ENCODE peak calls at places on chromosomes 3 and 15, in six cellular contexts. E is left lung, L is pancreas, B is body of pancreas, O is psoas muscle, Y is heart right ventricle. X is an unnamed sample.

GRCh38 chr15:59798605-59798917 is 109.4 kb upstream of the BNIP2 start:
- DNase-seq in O (no peak), B (no peak), E (no peak), Y (no peak), L (no peak), X (no peak)

GRCh38 chr3:79246875-79247274 is 520.9 kb downstream of the ROBO1 start:
- DNase-seq in E (no peak), Y (no peak), O (no peak), L (no peak), B (no peak), X (no peak)

GRCh38 chr3:30972449-30972848 is 78.0 kb upstream of the GADL1 start:
- DNase-seq in L (no peak), B (no peak), Y (no peak), O (no peak), E (no peak), X (no peak)

GRCh38 chr3:194476784-194477183 is 10.0 kb downstream of the ATP13A3 start:
- DNase-seq in O (no peak), B (no peak), E (no peak), Y (peak; percentile 31), L (no peak), X (no peak)

GRCh38 chr3:134056464-134056891 is 26.8 kb upstream of the SLCO2A1 start:
- DNase-seq in E (no peak), L (no peak), B (no peak), Y (no peak), O (no peak), X (no peak)

GRCh38 chr3:125280966-125281365 is 68.4 kb upstream of the SLC12A8 start:
- DNase-seq in E (no peak), B (no peak), O (no peak), L (no peak), Y (no peak), X (no peak)

GRCh38 chr15:90839187-90840071 is 29.0 kb upstream of the FURIN start:
- DNase-seq in Y (no peak), L (no peak), B (no peak), E (peak; percentile 81), O (no peak), X (no peak)

GRCh38 chr3:142723968-142724681 is at the start of gene TRPC1:
- DNase-seq in Y (peak; percentile 77), L (peak; percentile 66), E (peak; percentile 88), B (peak; percentile 59), O (peak; percentile 71), X (peak; percentile 87)

GRCh38 chr3:151087648-151088047 is 2.2 kb downstream of the MED12L start:
- DNase-seq in E (no peak), O (no peak), Y (no peak), L (no peak), B (no peak), X (no peak)

GRCh38 chr3:62139957-62140356 is 233.4 kb downstream of the FEZF2 start:
- DNase-seq in E (no peak), Y (no peak), O (no peak), B (no peak), L (no peak), X (peak; percentile 89)

GRCh38 chr15:31435891-31436628 is 109.4 kb downstream of the KLF13 start:
- DNase-seq in B (no peak), L (no peak), E (no peak), Y (no peak), O (no peak), X (peak; percentile 75)

GRCh38 chr15:96123028-96123400 is 207.5 kb upstream of the NR2F2 start:
- DNase-seq in O (no peak), Y (no peak), E (no peak), B (no peak), L (no peak), X (no peak)

GRCh38 chr3:114446605-114447004 is 152.8 kb downstream of the TIGIT start:
- DNase-seq in L (no peak), Y (no peak), B (no peak), O (no peak), E (no peak), X (no peak)

GRCh38 chr15:91032919-91033803 is 10.8 kb upstream of the VPS33B start:
- DNase-seq in O (peak; percentile 41), Y (peak; percentile 45), L (peak; percentile 90), E (peak; percentile 89), B (peak; percentile 95), X (no peak)

GRCh38 chr3:172461530-172462138 is 13.4 kb upstream of the GHSR start:
- DNase-seq in B (no peak), E (no peak), O (no peak), Y (no peak), L (no peak), X (no peak)

GRCh38 chr3:125585595-125586223 is 9.6 kb downstream of the OSBPL11 start:
- DNase-seq in L (peak; percentile 28), Y (no peak), B (peak; percentile 62), O (peak; percentile 23), E (no peak), X (no peak)

GRCh38 chr3:188446791-188447190 is 292.8 kb downstream of the LPP start:
- DNase-seq in B (no peak), Y (no peak), E (no peak), L (no peak), O (no peak), X (no peak)

GRCh38 chr3:188452158-188452772 is 298.3 kb downstream of the LPP start:
- DNase-seq in Y (no peak), O (no peak), L (no peak), E (no peak), B (no peak), X (no peak)

GRCh38 chr3:188449421-188449820 is 295.5 kb downstream of the LPP start:
- DNase-seq in O (no peak), B (no peak), E (no peak), L (no peak), Y (no peak), X (no peak)

GRCh38 chr3:188446014-188446413 is 292.1 kb downstream of the LPP start:
- DNase-seq in E (no peak), Y (no peak), O (no peak), B (no peak), L (no peak), X (no peak)

DNA sequence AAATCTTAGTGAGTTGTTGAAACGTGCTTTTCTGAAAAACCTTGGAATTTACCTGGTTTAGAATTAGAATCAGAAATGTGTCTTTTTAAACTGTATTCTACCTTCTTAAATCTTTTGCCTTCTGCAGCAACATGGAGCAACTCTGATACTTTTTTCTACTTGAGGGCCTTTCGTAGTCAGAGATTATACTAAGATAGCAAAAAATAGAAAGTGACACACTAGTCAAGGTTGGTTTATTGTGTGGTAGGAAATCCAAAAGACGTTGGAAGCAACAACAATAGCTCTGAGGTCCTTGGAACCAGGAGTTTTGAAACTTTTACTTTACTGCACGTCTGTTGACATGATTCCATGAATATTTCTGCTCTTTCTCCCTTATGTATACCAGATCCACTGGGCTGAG is 294.9 kb downstream of the LPP start:
- DNase-seq in E (no peak), B (no peak), O (no peak), Y (no peak), L (no peak), X (no peak)
- H3K4me1 ChIP-seq in E (no peaks in the 10 kb centered on the region), B (no peaks in the 10 kb centered on the region), O (peaks cover 5% of the 10 kb centered on the region), Y (peaks cover 20% of the 10 kb centered on the region), L (no peaks in the 10 kb centered on the region), X (no peaks in the 10 kb centered on the region)

GRCh38 chr3:191388823-191389222 is 58.5 kb upstream of the UTS2B start:
- DNase-seq in B (no peak), O (no peak), E (no peak), Y (no peak), L (no peak), X (no peak)
- TF ChIP-seq CTCF in B (peak; percentile 13), O (peak; percentile 24), E (peak; percentile 14), Y (peak; percentile 21), L (no peak), X (no peak)

GRCh38 chr3:13548696-13549512 is at the start of gene FBLN2:
- DNase-seq in L (no peak), B (peak; percentile 17), E (peak; percentile 83), Y (peak; percentile 72), O (peak; percentile 66), X (no peak)
- H3K4me3 ChIP-seq in L (no peak within 1 kb of the TSS), B (no peak within 1 kb of the TSS), E (peak within 1 kb of the TSS; percentile 13), Y (peak within 1 kb of the TSS; percentile 52), O (peak within 1 kb of the TSS; percentile 55), X (peak within 1 kb of the TSS; percentile 46)

GRCh38 chr15:35061171-35062163 is 23.6 kb downstream of the NANOGP8 start:
- DNase-seq in O (no peak), E (no peak), L (no peak), B (no peak), Y (no peak), X (no peak)

GRCh38 chr15:35066094-35066493 is 19.0 kb downstream of the NANOGP8 start:
- DNase-seq in L (no peak), B (no peak), O (no peak), Y (no peak), E (no peak), X (no peak)

GRCh38 chr15:35058534-35059054 is 26.5 kb downstream of the NANOGP8 start:
- DNase-seq in L (no peak), E (no peak), B (no peak), O (no peak), Y (no peak), X (no peak)

GRCh38 chr15:35060591-35060990 is 24.5 kb downstream of the NANOGP8 start:
- DNase-seq in L (no peak), O (no peak), E (no peak), B (no peak), Y (no peak), X (no peak)

DNA sequence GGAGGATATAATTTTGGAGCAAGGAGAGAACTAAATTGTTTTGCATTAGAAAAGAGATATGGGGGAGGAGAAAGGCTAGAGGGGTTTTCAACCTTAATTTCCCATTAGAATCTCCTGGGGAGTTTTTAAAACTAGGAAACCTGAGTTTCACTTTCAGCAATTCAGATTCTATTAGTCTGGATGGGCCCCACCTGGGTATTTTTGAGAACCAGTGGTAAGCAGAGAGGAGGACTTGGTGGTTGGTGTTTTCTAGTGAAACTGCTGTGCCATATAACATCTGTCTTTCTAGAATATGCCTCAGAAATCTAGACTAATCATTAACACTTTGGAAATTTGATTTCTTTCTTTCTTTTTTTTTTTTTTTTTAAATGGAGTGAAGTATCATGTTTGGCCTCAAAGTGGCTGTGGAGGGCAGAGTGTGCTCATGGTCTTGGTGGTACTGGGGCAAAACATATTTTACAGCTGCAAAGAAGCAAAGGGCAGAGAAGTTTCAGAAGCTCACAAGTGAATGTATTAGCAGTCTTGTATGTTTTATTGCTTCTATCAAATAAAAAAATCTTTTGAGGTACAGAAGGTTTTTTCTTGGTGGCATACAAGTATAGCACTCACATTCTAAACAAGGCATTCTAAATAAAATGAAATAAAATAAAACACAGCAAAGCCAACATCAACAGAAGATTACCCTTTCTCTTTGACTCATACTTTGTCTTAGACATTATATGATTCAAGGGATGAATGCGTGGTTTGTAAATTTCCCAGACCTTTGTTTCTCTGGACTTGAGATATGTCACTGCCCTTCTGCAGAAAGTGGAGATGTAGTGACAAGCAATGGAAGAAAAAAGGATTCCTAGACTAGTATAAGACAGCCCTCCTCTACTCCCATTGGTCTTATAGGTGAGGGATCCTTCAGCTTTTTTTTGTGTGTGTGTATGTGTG is 22.7 kb downstream of the NANOGP8 start:
- DNase-seq in O (no peak), Y (no peak), B (no peak), E (no peak), L (no peak), X (no peak)
- H3K4me1 ChIP-seq in O (no peaks in the 10 kb centered on the region), Y (no peaks in the 10 kb centered on the region), B (no peaks in the 10 kb centered on the region), E (peaks cover 7% of the 10 kb centered on the region), L (no peaks in the 10 kb centered on the region), X (no peaks in the 10 kb centered on the region)

DNA sequence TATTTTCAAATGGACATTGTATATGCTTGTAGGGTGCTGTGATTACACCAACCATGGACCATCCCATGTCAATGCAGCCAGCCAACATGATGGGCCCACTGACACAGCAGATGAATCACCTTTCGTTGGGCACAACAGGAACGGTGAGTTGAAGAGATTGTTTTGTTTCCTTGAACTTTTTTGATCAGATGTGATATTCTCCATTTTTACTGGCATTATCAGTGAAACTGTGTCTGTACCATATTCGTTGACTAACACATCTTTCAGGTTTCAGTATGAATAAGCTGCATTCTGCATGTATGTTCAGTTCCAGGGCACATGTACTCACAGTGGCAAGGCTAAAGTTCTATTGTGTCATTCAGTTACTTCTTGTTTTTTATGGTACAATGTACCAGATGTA is 655.2 kb downstream of the RBMS3 start:
- DNase-seq in E (no peak), B (no peak), O (no peak), L (no peak), Y (no peak), X (no peak)
- TF ChIP-seq CTCF in E (no peak), B (no peak), O (no peak), L (no peak), Y (no peak), X (no peak)